ENCODE peak calls at places on chromosome X, in five cellular contexts. U is upper lobe of left lung, F is AG04450, R is AG10803, X is sigmoid colon. S is an unnamed sample.

GRCh38 chrX:53732797-53733196 is 46.3 kb upstream of the HUWE1 start:
- DNase-seq in U (no peak), F (no peak), R (no peak), X (no peak), S (no peak)

GRCh38 chrX:149877636-149878035 is 3.3 kb upstream of the MAGEA8 start:
- DNase-seq in U (no peak), F (no peak), R (no peak), X (no peak), S (no peak)

GRCh38 chrX:43560247-43560946 is 95.7 kb upstream of the MAOA start:
- DNase-seq in U (no peak), F (no peak), R (no peak), X (no peak), S (no peak)

GRCh38 chrX:261858-262390 is 19.3 kb upstream of the PLCXD1 start:
- DNase-seq in U (no peak), F (no peak), R (no peak), X (no peak), S (no peak)

GRCh38 chrX:50343917-50344316 is 126.7 kb downstream of the DGKK start:
- DNase-seq in U (no peak), F (no peak), R (no peak), X (no peak), S (no peak)

GRCh38 chrX:50707376-50707775 is 106.6 kb downstream of the SHROOM4 start:
- DNase-seq in U (no peak), F (no peak), R (no peak), X (no peak), S (no peak)

GRCh38 chrX:103687073-103687695 is 685 bp upstream of the MORF4L2 start:
- DNase-seq in U (peak), F (peak), R (peak), X (peak), S (no peak)

GRCh38 chrX:137031517-137032377 is 2.0 kb downstream of the GPR101 start:
- DNase-seq in U (no peak), F (no peak), R (peak), X (no peak), S (no peak)

GRCh38 chrX:28126886-28127285 is 145.6 kb upstream of the DCAF8L1 start:
- DNase-seq in U (no peak), F (no peak), R (no peak), X (no peak), S (no peak)

GRCh38 chrX:11509786-11510185 is 155.9 kb downstream of the ARHGAP6 start:
- DNase-seq in U (no peak), F (no peak), R (no peak), X (no peak), S (no peak)

GRCh38 chrX:37697169-37697760 is 11.7 kb downstream of the XK start:
- DNase-seq in U (no peak), F (no peak), R (no peak), X (no peak), S (no peak)

GRCh38 chrX:29992083-29992482 is 223.3 kb upstream of the MAGEB2 start:
- DNase-seq in U (no peak), F (no peak), R (no peak), X (no peak), S (no peak)

GRCh38 chrX:34140816-34141215 is 8.7 kb upstream of the FAM47A start:
- DNase-seq in U (no peak), F (no peak), R (no peak), X (no peak), S (no peak)

GRCh38 chrX:111360839-111361238 is 51.2 kb downstream of the DCX start:
- DNase-seq in U (no peak), F (no peak), R (no peak), X (no peak), S (no peak)

GRCh38 chrX:40908857-40909475 is 173.6 kb upstream of the MED14 start:
- DNase-seq in U (no peak), F (peak), R (peak), X (no peak), S (no peak)

GRCh38 chrX:39653656-39654055 is 444.1 kb downstream of the BCOR start:
- DNase-seq in U (no peak), F (no peak), R (peak), X (no peak), S (no peak)

GRCh38 chrX:71997320-71997719 is 86.7 kb downstream of the NHSL2 start:
- DNase-seq in U (no peak), F (no peak), R (peak), X (no peak), S (no peak)

GRCh38 chrX:133953078-133953477 is 32.3 kb downstream of the GPC3 start:
- DNase-seq in U (no peak), F (no peak), R (no peak), X (no peak), S (no peak)

GRCh38 chrX:134551365-134552095 is 91.6 kb downstream of the HPRT1 start:
- DNase-seq in U (no peak), F (no peak), R (peak), X (no peak), S (peak)

GRCh38 chrX:55783723-55784122 is 66.2 kb downstream of the RRAGB start:
- DNase-seq in U (no peak), F (no peak), R (no peak), X (no peak), S (no peak)

GRCh38 chrX:22085969-22086368 is 53.8 kb downstream of the PHEX start:
- DNase-seq in U (no peak), F (no peak), R (no peak), X (no peak), S (no peak)

GRCh38 chrX:15524417-15524816 is 23.8 kb downstream of the BMX start:
- DNase-seq in U (no peak), F (no peak), R (peak), X (no peak), S (no peak)

GRCh38 chrX:153463556-153463955 is 6.8 kb downstream of the HAUS7 start:
- DNase-seq in U (no peak), F (no peak), R (no peak), X (no peak), S (no peak)

GRCh38 chrX:136214551-136214950 is 36.6 kb downstream of the MAP7D3 start:
- DNase-seq in U (no peak), F (peak), R (peak), X (no peak), S (peak)

GRCh38 chrX:44462851-44463250 is 79.8 kb downstream of the FUNDC1 start:
- DNase-seq in U (peak), F (no peak), R (peak), X (no peak), S (no peak)

GRCh38 chrX:10032147-10032546 is 65.0 kb downstream of the CLDN34 start:
- DNase-seq in U (no peak), F (no peak), R (no peak), X (peak), S (no peak)

GRCh38 chrX:30943984-30944383 is 54.9 kb upstream of the TAB3 start:
- DNase-seq in U (no peak), F (no peak), R (no peak), X (no peak), S (no peak)

GRCh38 chrX:96611619-96612362 is 72.9 kb upstream of the DIAPH2 start:
- DNase-seq in U (no peak), F (no peak), R (peak), X (no peak), S (no peak)

DNA sequence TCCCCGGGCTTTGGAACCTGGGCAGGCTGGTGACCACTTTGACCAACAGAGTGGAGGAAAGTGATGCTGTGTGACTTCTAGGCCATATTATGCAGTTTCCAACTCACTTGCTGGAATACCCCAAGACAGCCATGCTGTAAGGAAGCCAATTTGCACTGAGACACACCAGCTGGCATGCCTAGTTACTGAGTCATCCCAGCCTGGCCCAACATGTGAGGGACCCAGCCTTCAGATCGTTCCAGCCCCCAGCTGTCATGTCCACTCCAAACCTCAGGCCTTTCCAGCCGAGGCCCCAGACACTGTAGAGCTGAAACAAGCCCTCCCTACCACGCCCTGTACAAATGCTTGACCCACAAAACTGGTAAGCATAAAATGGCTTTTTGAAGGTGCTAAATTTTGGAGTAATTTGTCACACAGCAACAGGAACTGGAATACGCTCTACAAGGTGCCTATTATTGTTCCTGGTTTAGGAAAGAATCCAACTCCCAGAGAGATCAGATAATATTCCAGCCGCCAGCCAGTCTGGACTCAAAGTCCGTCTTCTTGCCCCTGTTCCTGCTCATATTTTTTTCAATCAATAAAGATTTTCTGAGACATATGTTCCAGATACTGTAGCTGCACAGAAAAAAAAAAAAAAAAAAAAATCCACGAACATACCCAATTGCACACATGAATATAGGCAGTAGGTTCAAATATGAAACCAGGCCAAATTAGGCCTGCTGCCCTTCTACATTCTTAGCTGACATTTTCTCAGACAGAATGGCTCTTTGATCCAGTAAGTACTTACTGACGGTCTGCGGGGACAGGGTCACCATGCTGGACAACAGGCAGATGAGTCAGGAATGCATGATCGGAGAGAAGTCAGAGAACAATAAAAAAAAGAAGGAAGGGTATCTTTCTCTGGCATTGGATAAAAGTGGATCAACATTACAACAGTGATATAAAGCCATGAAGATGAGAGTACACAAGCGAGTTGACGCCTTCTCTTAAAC is 35.1 kb downstream of the SH3KBP1 start:
- DNase-seq in U (no peak), F (peak), R (peak), X (peak), S (no peak)
- H3K4me3 ChIP-seq in U (no peak), F (no peak), R (no peak), X (no peak), S (no peak)

DNA sequence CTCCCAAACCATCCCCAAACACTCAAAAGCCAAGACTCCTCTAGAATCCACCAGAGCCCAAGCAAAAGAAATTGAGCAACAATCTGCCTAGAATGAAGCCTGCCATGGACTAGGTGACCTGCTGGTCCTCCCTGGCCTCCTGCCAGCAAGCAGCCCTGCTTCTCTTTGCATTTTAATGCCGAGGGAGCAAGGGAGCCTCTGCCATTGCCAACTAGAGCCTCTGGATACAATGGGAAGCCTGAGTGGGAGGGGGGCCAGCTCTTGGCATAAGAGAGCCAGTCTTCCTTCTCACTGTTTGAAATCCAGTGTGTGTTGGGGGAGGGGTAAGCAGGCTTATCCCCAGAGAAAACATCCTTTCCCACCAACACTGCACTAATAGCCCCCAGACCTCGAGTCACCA is 1.5 kb upstream of the GDPD2 start:
- DNase-seq in U (no peak), F (no peak), R (no peak), X (no peak), S (no peak)
- H3K4me3 ChIP-seq in U (no peak), F (no peak), R (no peak), X (no peak), S (no peak)

GRCh38 chrX:155755706-155756337 is 125.3 kb upstream of the VAMP7 start:
- DNase-seq in U (no peak), F (no peak), R (no peak), X (no peak), S (no peak)
- H3K4me3 ChIP-seq in U (no peak), F (no peak), R (no peak), X (no peak), S (no peak)

GRCh38 chrX:101385026-101385684 is 836 bp downstream of the BTK start:
- DNase-seq in U (no peak), F (no peak), R (no peak), X (no peak), S (no peak)
- H3K4me3 ChIP-seq in U (peak), F (no peak), R (no peak), X (no peak), S (no peak)

DNA sequence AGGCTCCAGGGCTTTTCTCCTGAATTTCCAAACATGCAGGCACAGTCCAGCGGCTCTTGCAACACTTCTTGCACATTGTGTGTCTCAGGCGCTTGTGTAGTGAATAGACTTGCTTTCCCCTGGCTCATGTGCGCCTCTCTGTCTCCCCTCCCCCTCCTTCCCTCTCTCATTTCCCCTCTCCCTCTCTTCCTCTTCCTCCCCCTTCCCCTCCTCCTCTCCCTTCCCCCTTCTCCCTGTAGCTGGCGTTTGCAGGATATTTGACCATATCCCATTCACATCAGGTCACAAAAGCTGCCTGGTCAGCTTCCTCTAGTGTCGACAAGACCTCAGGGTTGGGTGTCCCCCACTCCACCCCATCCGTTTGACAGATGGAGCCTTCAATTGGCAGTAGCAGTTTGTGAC is 2.4 kb downstream of the CHST7 start:
- DNase-seq in U (peak), F (no peak), R (peak), X (peak), S (no peak)
- H3K4me3 ChIP-seq in U (peak), F (peak), R (peak), X (no peak), S (peak)

GRCh38 chrX:6810796-6811195 is 275.9 kb upstream of the VCX3A start:
- DNase-seq in U (no peak), F (no peak), R (peak), X (no peak), S (no peak)
- H3K4me3 ChIP-seq in U (no peak), F (no peak), R (no peak), X (no peak), S (no peak)

GRCh38 chrX:6228720-6229119 is at the start of gene NLGN4X:
- DNase-seq in U (no peak), F (no peak), R (no peak), X (no peak), S (no peak)

GRCh38 chrX:6225307-6226052 is 3.2 kb downstream of the NLGN4X start:
- DNase-seq in U (no peak), F (no peak), R (no peak), X (no peak), S (no peak)

GRCh38 chrX:6226646-6227444 is 1.8 kb downstream of the NLGN4X start:
- DNase-seq in U (no peak), F (no peak), R (no peak), X (no peak), S (no peak)

GRCh38 chrX:6227445-6227820 is 1.2 kb downstream of the NLGN4X start:
- DNase-seq in U (no peak), F (no peak), R (no peak), X (no peak), S (no peak)

GRCh38 chrX:6226053-6226645 is 2.5 kb downstream of the NLGN4X start:
- DNase-seq in U (no peak), F (no peak), R (no peak), X (no peak), S (no peak)
- H3K4me3 ChIP-seq in U (peak), F (no peak), R (no peak), X (peak), S (peak)

GRCh38 chrX:114462266-114462665 is 121.6 kb upstream of the HTR2C start:
- DNase-seq in U (no peak), F (no peak), R (no peak), X (no peak), S (no peak)
- H3K4me3 ChIP-seq in U (no peak), F (no peak), R (no peak), X (no peak), S (no peak)

GRCh38 chrX:24156177-24156576 is 6.6 kb downstream of the ZFX start:
- DNase-seq in U (no peak), F (no peak), R (no peak), X (no peak), S (no peak)

GRCh38 chrX:24151513-24151912 is 2.0 kb downstream of the ZFX start:
- DNase-seq in U (no peak), F (no peak), R (no peak), X (no peak), S (no peak)

GRCh38 chrX:24153175-24153795 is 3.8 kb downstream of the ZFX start:
- DNase-seq in U (peak), F (no peak), R (no peak), X (peak), S (no peak)

GRCh38 chrX:24154490-24155034 is 5.0 kb downstream of the ZFX start:
- DNase-seq in U (no peak), F (no peak), R (peak), X (no peak), S (no peak)

DNA sequence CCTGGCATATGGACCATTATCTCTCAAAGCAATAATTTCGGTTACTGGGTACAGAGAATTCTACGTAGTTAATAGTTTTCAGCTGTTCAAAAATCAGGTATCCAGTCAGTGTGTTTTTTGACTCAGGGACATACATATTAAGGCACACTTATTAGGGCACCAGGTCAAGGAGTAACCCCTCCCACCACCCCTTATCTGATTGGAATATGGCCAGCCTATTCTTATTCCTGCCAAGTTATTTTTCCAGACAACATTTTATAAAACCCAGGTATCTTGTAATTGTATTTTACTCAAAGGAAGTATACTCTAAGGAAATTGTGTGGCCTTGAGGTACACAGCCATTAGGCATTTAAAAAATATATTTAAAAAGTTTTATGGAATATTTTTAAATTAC is 4.3 kb downstream of the ZFX start:
- DNase-seq in U (no peak), F (no peak), R (no peak), X (no peak), S (no peak)
- H3K4me3 ChIP-seq in U (no peak), F (no peak), R (no peak), X (no peak), S (no peak)

GRCh38 chrX:123184858-123185251 is 777 bp downstream of the GRIA3 start:
- DNase-seq in U (no peak), F (no peak), R (peak), X (no peak), S (no peak)

GRCh38 chrX:123181515-123181914 is 2.6 kb upstream of the GRIA3 start:
- DNase-seq in U (no peak), F (no peak), R (no peak), X (no peak), S (no peak)

GRCh38 chrX:123185714-123186113 is 1.6 kb downstream of the GRIA3 start:
- DNase-seq in U (no peak), F (no peak), R (peak), X (no peak), S (no peak)

GRCh38 chrX:123186796-123187195 is 2.7 kb downstream of the GRIA3 start:
- DNase-seq in U (no peak), F (no peak), R (peak), X (no peak), S (no peak)

GRCh38 chrX:123184199-123184857 is at the start of gene GRIA3:
- DNase-seq in U (no peak), F (no peak), R (peak), X (no peak), S (no peak)
- H3K4me3 ChIP-seq in U (peak), F (no peak), R (peak), X (peak), S (peak)